ENCODE peak calls at places on chromosomes 16 and 17, in four cellular contexts. V is PC-9; P is activated T-helper 9 cell treated with anti-CD3 and anti-CD28 coated beads, Interleukin-2, amount 50 U/mL, for 16 hours; Y is amygdala. Q is an unnamed sample.

GRCh38 chr16:86040496-86040895 is 141.5 kb downstream of the IRF8 start:
- DNase-seq in V (no peak), P (no peak), Y (no peak), Q (no peak)

GRCh38 chr17:82228842-82229685 is at the start of gene SLC16A3:
- DNase-seq in V (no peak), P (peak), Y (no peak), Q (peak)

GRCh38 chr17:57456622-57457021 is 200.3 kb downstream of the MSI2 start:
- DNase-seq in V (no peak), P (no peak), Y (no peak), Q (no peak)

GRCh38 chr16:69927056-69927757 is 23.9 kb upstream of the CLEC18A start:
- DNase-seq in V (no peak), P (no peak), Y (no peak), Q (no peak)

GRCh38 chr17:19388791-19389190 is 1.8 kb upstream of the MFAP4 start:
- DNase-seq in V (no peak), P (no peak), Y (no peak), Q (no peak)

GRCh38 chr17:10265100-10265810 is 66.8 kb upstream of the GAS7 start:
- DNase-seq in V (no peak), P (no peak), Y (no peak), Q (no peak)

GRCh38 chr17:15918661-15919259 is 26.2 kb upstream of the ADORA2B start:
- DNase-seq in V (no peak), P (no peak), Y (no peak), Q (no peak)

GRCh38 chr16:86924537-86924936 is 346.2 kb downstream of the FOXL1 start:
- DNase-seq in V (no peak), P (no peak), Y (no peak), Q (peak)

GRCh38 chr17:20267459-20267842 is 199.9 kb downstream of the LGALS9B start:
- DNase-seq in V (no peak), P (no peak), Y (no peak), Q (no peak)

GRCh38 chr17:29154516-29155234 is 25.5 kb downstream of the MYO18A start:
- DNase-seq in V (peak), P (no peak), Y (no peak), Q (no peak)

GRCh38 chr16:23333962-23334361 is 31.9 kb downstream of the SCNN1B start:
- DNase-seq in V (no peak), P (no peak), Y (no peak), Q (no peak)

GRCh38 chr17:73394523-73395450 is 83.0 kb upstream of the CDC42EP4 start:
- DNase-seq in V (peak), P (no peak), Y (no peak), Q (no peak)

GRCh38 chr16:57371494-57372371 is 557 bp upstream of the CX3CL1 start:
- DNase-seq in V (no peak), P (no peak), Y (no peak), Q (no peak)

GRCh38 chr17:39118674-39119419 is 32.6 kb downstream of the PLXDC1 start:
- DNase-seq in V (no peak), P (no peak), Y (no peak), Q (no peak)

GRCh38 chr16:72094266-72094610 is 591 bp downstream of the DHX38 start:
- DNase-seq in V (no peak), P (peak), Y (no peak), Q (no peak)

GRCh38 chr17:77213778-77214132 is 73.0 kb downstream of the SEC14L1 start:
- DNase-seq in V (no peak), P (no peak), Y (no peak), Q (no peak)

GRCh38 chr16:70750893-70751467 is 50.0 kb downstream of the VAC14 start:
- DNase-seq in V (no peak), P (no peak), Y (no peak), Q (no peak)

GRCh38 chr16:67909056-67909742 is 16.1 kb downstream of the PSKH1 start:
- DNase-seq in V (no peak), P (no peak), Y (no peak), Q (no peak)

GRCh38 chr16:89195521-89196171 is 4.7 kb downstream of the SLC22A31 start:
- DNase-seq in V (no peak), P (no peak), Y (no peak), Q (no peak)

GRCh38 chr16:58026705-58027340 is 1.3 kb downstream of the MMP15 start:
- DNase-seq in V (no peak), P (no peak), Y (no peak), Q (no peak)

GRCh38 chr17:79342376-79342775 is 267.8 kb downstream of the ENGASE start:
- DNase-seq in V (no peak), P (no peak), Y (no peak), Q (no peak)

GRCh38 chr17:39704821-39705551 is 5.1 kb downstream of the ERBB2 start:
- DNase-seq in V (no peak), P (no peak), Y (no peak), Q (no peak)

GRCh38 chr17:69326302-69327059 is 452 bp downstream of the ABCA5 start:
- DNase-seq in V (no peak), P (peak), Y (no peak), Q (no peak)

GRCh38 chr16:57123969-57124674 is 31.7 kb downstream of the CPNE2 start:
- DNase-seq in V (no peak), P (no peak), Y (no peak), Q (no peak)

GRCh38 chr17:1573932-1574696 is 11.5 kb upstream of the PITPNA start:
- DNase-seq in V (peak), P (peak), Y (no peak), Q (peak)

GRCh38 chr16:4298761-4299522 is 16.9 kb upstream of the GLIS2 start:
- DNase-seq in V (peak), P (no peak), Y (no peak), Q (peak)

Q was measured in T1000.